ENCODE peak calls at places on chromosomes 16 and 17, in eight cellular contexts. C is CD8-positive, alpha-beta T cell; G is endodermal cell; B is fibroblast of lung; R is mammary epithelial cell; O is IMR-90; I is tibial nerve; W is heart left ventricle. T is an unnamed sample.

GRCh38 chr17:12856451-12856850 is 67.2 kb downstream of the ARHGAP44 start:
- DNase-seq in O (no peak), C (no peak), W (no peak), R (no peak), I (no peak), B (no peak), G (no peak), T (no peak)

GRCh38 chr17:75856062-75856681 is 1.0 kb upstream of the WBP2 start:
- DNase-seq in G (no peak), C (no peak), O (peak; percentile 31), R (no peak), I (peak; percentile 45), B (no peak), W (no peak), T (no peak)

GRCh38 chr16:51982715-51983680 is 563.9 kb downstream of the TOX3 start:
- DNase-seq in G (peak; percentile 63), R (peak; percentile 42), W (no peak), B (peak; percentile 56), I (no peak), C (no peak), O (peak; percentile 78), T (no peak)

GRCh38 chr17:33023790-33024189 is 32.1 kb downstream of the SPACA3 start:
- DNase-seq in R (no peak), W (no peak), O (no peak), B (no peak), I (no peak), C (no peak), G (peak; percentile 80), T (no peak)

GRCh38 chr17:34110315-34110714 is 144.8 kb upstream of the CCL2 start:
- DNase-seq in W (no peak), O (no peak), B (no peak), R (no peak), I (no peak), G (peak; percentile 86), C (no peak), T (no peak)

GRCh38 chr16:66275795-66276428 is 90.6 kb upstream of the CDH5 start:
- DNase-seq in W (no peak), I (no peak), C (peak; percentile 43), O (peak; percentile 76), G (peak; percentile 90), R (peak; percentile 83), B (peak; percentile 67), T (no peak)

GRCh38 chr16:73113326-73113720 is 65.4 kb upstream of the ZFHX3 start:
- DNase-seq in G (no peak), I (no peak), O (peak; percentile 25), R (peak; percentile 82), C (no peak), W (no peak), B (peak; percentile 26), T (no peak)

GRCh38 chr17:47703191-47703591 is 9.2 kb downstream of the TBKBP1 start:
- DNase-seq in R (no peak), W (peak; percentile 61), G (no peak), I (no peak), C (no peak), B (no peak), O (no peak), T (no peak)

GRCh38 chr16:21625026-21625425 is 25.6 kb downstream of the METTL9 start:
- DNase-seq in G (no peak), C (no peak), I (no peak), B (no peak), O (no peak), W (no peak), R (no peak), T (no peak)

GRCh38 chr16:15996432-15997109 is 47.2 kb downstream of the ABCC1 start:
- DNase-seq in I (peak; percentile 58), R (peak; percentile 25), G (no peak), B (peak; percentile 91), O (peak; percentile 93), W (no peak), C (no peak), T (no peak)

GRCh38 chr17:22462461-22462860 is 770.1 kb downstream of the KCNJ18 start:
- DNase-seq in B (no peak), I (no peak), O (no peak), C (no peak), W (no peak), R (no peak), G (no peak), T (no peak)

GRCh38 chr16:84741351-84741791 is 41.6 kb downstream of the USP10 start:
- DNase-seq in B (peak; percentile 41), R (no peak), O (peak; percentile 69), W (no peak), I (no peak), G (no peak), C (no peak), T (no peak)

GRCh38 chr17:3038941-3039340 is 24.5 kb downstream of the OR1D5 start:
- DNase-seq in O (no peak), G (peak; percentile 44), I (no peak), C (no peak), W (no peak), R (no peak), B (no peak), T (no peak)

GRCh38 chr17:7912927-7913524 is 3.1 kb downstream of the RNF227 start:
- DNase-seq in C (no peak), B (peak; percentile 66), W (no peak), O (peak; percentile 80), I (no peak), G (peak; percentile 74), R (peak; percentile 68), T (no peak)

GRCh38 chr17:70378005-70378404 is 208.7 kb downstream of the KCNJ2 start:
- DNase-seq in C (no peak), G (no peak), O (no peak), B (no peak), W (no peak), I (no peak), R (no peak), T (no peak)

GRCh38 chr17:68627956-68628355 is 26.8 kb upstream of the FAM20A start:
- DNase-seq in I (no peak), C (no peak), W (no peak), G (peak; percentile 66), B (no peak), O (no peak), R (peak; percentile 45), T (no peak)

GRCh38 chr16:59593256-59593655 is 859.1 kb upstream of the GOT2 start:
- DNase-seq in B (peak; percentile 79), O (peak; percentile 86), R (peak; percentile 54), C (no peak), W (no peak), I (no peak), G (no peak), T (no peak)

GRCh38 chr17:2634361-2634960 is 41.0 kb downstream of the PAFAH1B1 start:
- DNase-seq in W (no peak), B (peak; percentile 92), G (peak; percentile 82), O (peak; percentile 25), C (no peak), R (peak; percentile 83), I (no peak), T (peak; percentile 90)

GRCh38 chr17:27974531-27975145 is 67.8 kb upstream of the NLK start:
- DNase-seq in R (no peak), C (no peak), G (peak; percentile 48), O (no peak), W (no peak), I (no peak), B (no peak), T (no peak)

GRCh38 chr16:35207059-35207999 is 1747.9 kb downstream of the TP53TG3F start:
- DNase-seq in I (no peak), R (no peak), C (no peak), G (no peak), W (no peak), B (no peak), O (no peak), T (no peak)
- H3K9me3 ChIP-seq in I (no peaks in the 10 kb centered on the region), R (peaks cover 10% of the 10 kb centered on the region), C (no peaks in the 10 kb centered on the region), G (peaks cover 78% of the 10 kb centered on the region), W (no peaks in the 10 kb centered on the region), B (no peaks in the 10 kb centered on the region), O (peaks cover 12% of the 10 kb centered on the region), T (no peaks in the 10 kb centered on the region)

GRCh38 chr16:82641336-82641984 is 14.7 kb downstream of the CDH13 start:
- DNase-seq in O (peak; percentile 57), B (peak; percentile 49), G (no peak), W (no peak), I (no peak), C (no peak), R (peak; percentile 26), T (no peak)

GRCh38 chr16:82638095-82638798 is 11.5 kb downstream of the CDH13 start:
- DNase-seq in G (no peak), O (peak; percentile 95), B (peak; percentile 89), R (peak; percentile 70), W (no peak), C (no peak), I (no peak), T (no peak)

GRCh38 chr16:82639263-82639662 is 12.5 kb downstream of the CDH13 start:
- DNase-seq in B (no peak), C (no peak), W (no peak), O (no peak), G (no peak), R (peak; percentile 61), I (no peak), T (no peak)

GRCh38 chr16:82636958-82637357 is 10.2 kb downstream of the CDH13 start:
- DNase-seq in I (no peak), R (no peak), O (no peak), W (no peak), C (no peak), G (no peak), B (no peak), T (no peak)

GRCh38 chr16:82639666-82640336 is 13.0 kb downstream of the CDH13 start:
- DNase-seq in B (peak; percentile 60), C (peak; percentile 63), W (peak; percentile 77), O (peak; percentile 58), R (peak; percentile 67), G (peak; percentile 91), I (no peak), T (peak; percentile 16)
- TF ChIP-seq CTCF in B (peak; percentile 91), C (peak; percentile 69), W (peak; percentile 79), O (peak; percentile 74), R (peak; percentile 86), G (peak; percentile 96), I (peak; percentile 38), T (peak; percentile 66)

GRCh38 chr16:75169899-75170405 is 21.6 kb downstream of the ZFP1 start:
- DNase-seq in B (no peak), W (no peak), R (no peak), O (no peak), C (no peak), G (no peak), I (no peak), T (no peak)
- H3K9me3 ChIP-seq in B (peaks cover 3% of the 10 kb centered on the region), W (peaks cover 94% of the 10 kb centered on the region), R (peaks cover 66% of the 10 kb centered on the region), O (peaks cover 76% of the 10 kb centered on the region), C (peaks cover 32% of the 10 kb centered on the region), G (peaks cover 100% of the 10 kb centered on the region), I (peaks cover 32% of the 10 kb centered on the region), T (peaks cover 9% of the 10 kb centered on the region)

GRCh38 chr17:40218740-40219072 is 398 bp upstream of the WIPF2 start:
- DNase-seq in R (peak; percentile 41), W (peak; percentile 65), C (peak; percentile 74), O (peak; percentile 86), I (peak; percentile 28), B (peak; percentile 88), G (peak; percentile 94), T (peak; percentile 45)
- TF ChIP-seq CTCF in R (no peak), W (no peak), C (no peak), O (no peak), I (no peak), B (no peak), G (no peak), T (no peak)

T was measured in gastrocnemius medialis.